ENCODE peak calls at places on chromosome 16, in five cellular contexts. One of them, this sample, is unnamed.

GRCh38 chr16:23679274-23679985 is 741 bp downstream of the PLK1 start:
- DNase-seq in thoracic aorta: no peak
- DNase-seq in H9: peak
- DNase-seq in GM20000: peak
- DNase-seq in gastrocnemius medialis: no peak
- DNase-seq in this sample: peak

GRCh38 chr16:12083625-12084024 is 107.1 kb downstream of the SNX29 start:
- DNase-seq in H9: no peak
- DNase-seq in gastrocnemius medialis: no peak
- DNase-seq in GM20000: no peak
- DNase-seq in thoracic aorta: no peak
- DNase-seq in this sample: no peak

GRCh38 chr16:80158766-80159165 is 382.0 kb upstream of the DYNLRB2 start:
- DNase-seq in thoracic aorta: no peak
- DNase-seq in GM20000: no peak
- DNase-seq in H9: no peak
- DNase-seq in gastrocnemius medialis: no peak
- DNase-seq in this sample: no peak

GRCh38 chr16:21194771-21195301 is 16.5 kb downstream of the ZP2 start:
- DNase-seq in GM20000: peak
- DNase-seq in H9: no peak
- DNase-seq in gastrocnemius medialis: no peak
- DNase-seq in thoracic aorta: no peak
- DNase-seq in this sample: no peak

GRCh38 chr16:11681526-11681925 is 13.3 kb downstream of the SNN start:
- DNase-seq in thoracic aorta: no peak
- DNase-seq in gastrocnemius medialis: peak
- DNase-seq in H9: no peak
- DNase-seq in GM20000: no peak
- DNase-seq in this sample: no peak

GRCh38 chr16:89986600-89986999 is 32.7 kb downstream of the DBNDD1 start:
- DNase-seq in thoracic aorta: no peak
- DNase-seq in gastrocnemius medialis: no peak
- DNase-seq in GM20000: no peak
- DNase-seq in H9: no peak
- DNase-seq in this sample: no peak

GRCh38 chr16:17414421-17414820 is 56.3 kb downstream of the XYLT1 start:
- DNase-seq in gastrocnemius medialis: no peak
- DNase-seq in GM20000: peak
- DNase-seq in thoracic aorta: no peak
- DNase-seq in H9: no peak
- DNase-seq in this sample: no peak

GRCh38 chr16:11913425-11914079 is 2.2 kb downstream of the GSPT1 start:
- DNase-seq in GM20000: no peak
- DNase-seq in thoracic aorta: no peak
- DNase-seq in H9: no peak
- DNase-seq in gastrocnemius medialis: no peak
- DNase-seq in this sample: no peak

GRCh38 chr16:30924086-30924714 is 828 bp downstream of the FBXL19 start:
- DNase-seq in gastrocnemius medialis: no peak
- DNase-seq in H9: no peak
- DNase-seq in thoracic aorta: no peak
- DNase-seq in GM20000: peak
- DNase-seq in this sample: no peak

GRCh38 chr16:5581963-5582362 is 484.4 kb upstream of the EEF2KMT start:
- DNase-seq in thoracic aorta: no peak
- DNase-seq in gastrocnemius medialis: no peak
- DNase-seq in H9: no peak
- DNase-seq in GM20000: no peak
- DNase-seq in this sample: no peak

GRCh38 chr16:4982056-4982867 is 24.1 kb downstream of the SEC14L5 start:
- DNase-seq in H9: no peak
- DNase-seq in GM20000: no peak
- DNase-seq in gastrocnemius medialis: peak
- DNase-seq in thoracic aorta: no peak
- DNase-seq in this sample: no peak

GRCh38 chr16:12096162-12096781 is 119.7 kb downstream of the SNX29 start:
- DNase-seq in H9: no peak
- DNase-seq in thoracic aorta: no peak
- DNase-seq in gastrocnemius medialis: no peak
- DNase-seq in GM20000: no peak
- DNase-seq in this sample: no peak

DNA sequence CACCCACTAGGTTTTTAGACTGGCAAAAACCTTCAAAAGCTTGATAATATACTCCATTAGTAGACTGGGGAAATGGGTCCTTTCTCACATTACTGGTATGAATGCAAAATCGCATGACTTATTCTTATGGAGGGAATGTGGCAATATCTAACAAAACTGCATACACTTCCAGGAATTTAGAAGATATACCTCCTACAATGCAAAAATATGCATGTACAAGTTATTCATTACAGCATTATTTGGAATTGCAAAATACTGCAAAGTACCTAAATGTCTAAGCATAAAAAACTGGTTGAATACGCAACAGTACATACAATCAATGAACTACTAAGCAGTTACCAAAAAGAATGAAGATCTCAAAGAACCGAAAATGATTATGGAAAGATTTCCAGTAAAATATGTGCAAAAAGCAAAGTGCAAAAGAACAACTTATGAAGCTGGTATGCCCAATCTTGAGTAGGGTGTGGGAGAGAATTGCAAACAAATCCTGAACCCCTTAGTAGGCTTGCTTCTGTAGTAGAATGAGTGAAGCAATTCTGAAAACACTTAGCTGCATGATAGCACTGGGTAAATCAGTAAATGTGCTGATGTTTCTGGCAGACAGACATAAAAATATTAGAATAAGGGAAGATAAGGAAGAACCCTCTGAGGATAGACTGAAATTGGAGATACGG is 180.1 kb downstream of the PARN start:
- DNase-seq in H9: no peak
- DNase-seq in GM20000: no peak
- DNase-seq in gastrocnemius medialis: no peak
- DNase-seq in thoracic aorta: no peak
- DNase-seq in this sample: no peak
- TF ChIP-seq CTCF in H9: no peak
- TF ChIP-seq CTCF in GM20000: no peak
- TF ChIP-seq CTCF in gastrocnemius medialis: no peak
- TF ChIP-seq CTCF in thoracic aorta: no peak
- TF ChIP-seq CTCF in this sample: no peak

GRCh38 chr16:86942469-86943175 is 364.3 kb downstream of the FOXL1 start:
- DNase-seq in gastrocnemius medialis: no peak
- DNase-seq in thoracic aorta: no peak
- DNase-seq in H9: no peak
- DNase-seq in GM20000: no peak
- DNase-seq in this sample: no peak
- TF ChIP-seq CTCF in gastrocnemius medialis: no peak
- TF ChIP-seq CTCF in thoracic aorta: no peak
- TF ChIP-seq CTCF in H9: no peak
- TF ChIP-seq CTCF in GM20000: no peak
- TF ChIP-seq CTCF in this sample: no peak

DNA sequence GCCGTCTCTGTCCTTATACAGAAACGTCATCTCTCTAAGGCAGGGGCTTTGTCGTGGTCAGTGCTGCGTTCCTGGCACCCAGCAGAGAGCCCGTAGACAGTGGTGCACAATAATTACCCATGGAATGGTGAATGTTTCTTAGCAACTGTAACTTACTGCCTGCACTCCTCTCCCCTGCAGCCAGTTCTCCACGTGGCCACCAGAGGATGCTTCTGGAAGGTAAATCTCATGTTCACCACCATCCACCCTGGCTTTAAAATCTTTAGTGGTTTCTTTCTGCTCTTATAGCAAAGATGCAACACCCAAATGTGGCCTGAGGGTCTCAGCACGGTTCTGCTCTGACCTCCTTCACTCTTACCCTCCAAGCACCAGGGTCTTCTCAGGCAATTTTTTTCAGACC is 150.8 kb downstream of the GRIN2A start:
- DNase-seq in gastrocnemius medialis: no peak
- DNase-seq in H9: no peak
- DNase-seq in GM20000: no peak
- DNase-seq in thoracic aorta: no peak
- DNase-seq in this sample: no peak
- TF ChIP-seq CTCF in gastrocnemius medialis: no peak
- TF ChIP-seq CTCF in H9: peak
- TF ChIP-seq CTCF in GM20000: no peak
- TF ChIP-seq CTCF in thoracic aorta: peak
- TF ChIP-seq CTCF in this sample: no peak

GRCh38 chr16:77721752-77722314 is 481 bp upstream of the NUDT7 start:
- DNase-seq in GM20000: no peak
- DNase-seq in gastrocnemius medialis: no peak
- DNase-seq in thoracic aorta: no peak
- DNase-seq in H9: no peak
- DNase-seq in this sample: no peak

GRCh38 chr16:77723108-77723514 is 797 bp downstream of the NUDT7 start:
- DNase-seq in thoracic aorta: no peak
- DNase-seq in gastrocnemius medialis: no peak
- DNase-seq in H9: no peak
- DNase-seq in GM20000: peak
- DNase-seq in this sample: no peak

GRCh38 chr16:77724174-77724573 is 1.9 kb downstream of the NUDT7 start:
- DNase-seq in thoracic aorta: no peak
- DNase-seq in H9: no peak
- DNase-seq in gastrocnemius medialis: no peak
- DNase-seq in GM20000: no peak
- DNase-seq in this sample: no peak

GRCh38 chr16:77722315-77723107 is at the start of gene NUDT7:
- DNase-seq in GM20000: peak
- DNase-seq in thoracic aorta: peak
- DNase-seq in gastrocnemius medialis: peak
- DNase-seq in H9: peak
- DNase-seq in this sample: peak
- TF ChIP-seq CTCF in GM20000: peak
- TF ChIP-seq CTCF in thoracic aorta: no peak
- TF ChIP-seq CTCF in gastrocnemius medialis: no peak
- TF ChIP-seq CTCF in H9: peak
- TF ChIP-seq CTCF in this sample: no peak

DNA sequence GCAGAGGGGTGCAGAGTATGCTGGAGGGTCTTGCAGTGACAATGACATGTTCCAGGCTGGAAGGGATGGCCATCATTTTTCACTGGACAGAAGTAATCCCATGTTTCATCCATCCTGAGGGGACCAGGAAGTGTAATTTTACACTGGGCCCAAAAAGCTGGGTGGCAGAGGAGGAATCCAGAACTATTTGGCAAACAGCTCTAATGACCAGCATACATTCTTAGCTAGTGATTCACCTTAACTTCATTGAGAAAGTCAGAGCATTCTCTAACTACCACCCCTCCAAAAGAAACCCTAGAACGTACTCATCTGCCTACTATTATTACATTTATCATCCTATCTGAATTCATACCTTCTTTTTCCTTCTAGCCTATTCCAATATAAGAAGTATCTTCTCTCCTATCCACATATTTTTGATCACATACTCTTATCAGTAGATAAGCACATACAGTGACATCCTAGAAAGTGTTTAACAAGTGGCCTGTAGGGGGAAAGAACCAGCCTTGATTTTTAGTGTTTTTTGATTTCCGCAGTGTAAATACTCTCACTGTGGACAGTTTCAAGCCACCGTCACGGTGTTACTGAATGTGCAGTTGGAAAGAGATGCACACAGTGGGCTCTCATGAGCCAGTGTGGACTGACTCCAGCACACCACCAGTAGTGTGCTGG is 118.1 kb downstream of the FTO start:
- DNase-seq in H9: no peak
- DNase-seq in gastrocnemius medialis: no peak
- DNase-seq in thoracic aorta: no peak
- DNase-seq in GM20000: no peak
- DNase-seq in this sample: no peak
- TF ChIP-seq CTCF in H9: no peak
- TF ChIP-seq CTCF in gastrocnemius medialis: no peak
- TF ChIP-seq CTCF in thoracic aorta: no peak
- TF ChIP-seq CTCF in GM20000: no peak
- TF ChIP-seq CTCF in this sample: peak

GRCh38 chr16:27444015-27444414 is 42.0 kb downstream of the IL21R start:
- DNase-seq in H9: no peak
- DNase-seq in GM20000: no peak
- DNase-seq in gastrocnemius medialis: no peak
- DNase-seq in thoracic aorta: no peak
- DNase-seq in this sample: no peak

GRCh38 chr16:27446721-27447120 is 44.7 kb downstream of the IL21R start:
- DNase-seq in gastrocnemius medialis: no peak
- DNase-seq in H9: no peak
- DNase-seq in GM20000: no peak
- DNase-seq in thoracic aorta: no peak
- DNase-seq in this sample: no peak

GRCh38 chr16:27444470-27444869 is 42.5 kb downstream of the IL21R start:
- DNase-seq in H9: no peak
- DNase-seq in GM20000: no peak
- DNase-seq in thoracic aorta: no peak
- DNase-seq in gastrocnemius medialis: no peak
- DNase-seq in this sample: no peak

GRCh38 chr16:27448531-27449433 is 46.8 kb downstream of the IL21R start:
- DNase-seq in GM20000: no peak
- DNase-seq in H9: no peak
- DNase-seq in thoracic aorta: no peak
- DNase-seq in gastrocnemius medialis: no peak
- DNase-seq in this sample: no peak

GRCh38 chr16:27445502-27446175 is 43.7 kb downstream of the IL21R start:
- DNase-seq in thoracic aorta: no peak
- DNase-seq in H9: no peak
- DNase-seq in gastrocnemius medialis: no peak
- DNase-seq in GM20000: no peak
- DNase-seq in this sample: no peak
- TF ChIP-seq CTCF in thoracic aorta: no peak
- TF ChIP-seq CTCF in H9: peak
- TF ChIP-seq CTCF in gastrocnemius medialis: no peak
- TF ChIP-seq CTCF in GM20000: no peak
- TF ChIP-seq CTCF in this sample: no peak

DNA sequence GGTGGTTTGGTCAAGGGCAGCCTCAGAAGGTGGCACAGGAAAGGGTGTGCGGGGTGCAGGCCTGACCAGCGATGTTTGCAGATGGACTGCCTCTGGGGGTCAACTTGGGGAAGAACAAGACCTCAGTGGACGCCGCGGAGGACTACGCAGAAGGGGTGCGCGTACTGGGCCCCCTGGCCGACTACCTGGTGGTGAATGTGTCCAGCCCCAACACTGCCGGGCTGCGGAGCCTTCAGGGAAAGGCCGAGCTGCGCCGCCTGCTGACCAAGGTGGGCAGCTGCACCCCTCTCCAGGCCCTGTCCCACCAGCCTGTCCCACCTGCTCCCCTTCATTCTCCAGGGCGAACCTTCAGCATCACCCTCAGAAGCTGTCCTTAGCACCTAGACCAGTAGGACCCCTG is 12.5 kb downstream of the DHODH start:
- DNase-seq in gastrocnemius medialis: no peak
- DNase-seq in H9: peak
- DNase-seq in GM20000: no peak
- DNase-seq in thoracic aorta: no peak
- DNase-seq in this sample: peak
- TF ChIP-seq CTCF in gastrocnemius medialis: no peak
- TF ChIP-seq CTCF in H9: peak
- TF ChIP-seq CTCF in GM20000: no peak
- TF ChIP-seq CTCF in thoracic aorta: no peak
- TF ChIP-seq CTCF in this sample: peak

GRCh38 chr16:73053379-73054130 is 5.6 kb upstream of the ZFHX3 start:
- DNase-seq in thoracic aorta: no peak
- DNase-seq in H9: no peak
- DNase-seq in gastrocnemius medialis: no peak
- DNase-seq in GM20000: no peak
- DNase-seq in this sample: no peak
- TF ChIP-seq CTCF in thoracic aorta: no peak
- TF ChIP-seq CTCF in H9: no peak
- TF ChIP-seq CTCF in gastrocnemius medialis: peak
- TF ChIP-seq CTCF in GM20000: no peak
- TF ChIP-seq CTCF in this sample: no peak